ENCODE peak calls at places on chromosomes 12 and 14, in seven cellular contexts. One of them, this sample, is unnamed.

GRCh38 chr14:92709340-92710000 is 39.0 kb downstream of the LGMN start:
- DNase-seq in neuronal stem cell: no peak
- DNase-seq in trophoblast cell: no peak
- DNase-seq in H9: no peak
- DNase-seq in mesenchymal stem cell: no peak
- DNase-seq in H1: no peak
- DNase-seq in IMR-90: no peak
- DNase-seq in this sample: no peak

GRCh38 chr12:12207746-12208145 is 59.1 kb downstream of the LRP6 start:
- DNase-seq in H1: no peak
- DNase-seq in H9: no peak
- DNase-seq in mesenchymal stem cell: no peak
- DNase-seq in IMR-90: no peak
- DNase-seq in trophoblast cell: no peak
- DNase-seq in neuronal stem cell: no peak
- DNase-seq in this sample: no peak

GRCh38 chr14:26389646-26390508 is 208.0 kb downstream of the NOVA1 start:
- DNase-seq in H9: no peak
- DNase-seq in mesenchymal stem cell: peak; percentile 12
- DNase-seq in neuronal stem cell: no peak
- DNase-seq in H1: no peak
- DNase-seq in IMR-90: peak; percentile 4
- DNase-seq in trophoblast cell: no peak
- DNase-seq in this sample: no peak

GRCh38 chr12:105820407-105821140 is 318.2 kb downstream of the NUAK1 start:
- DNase-seq in H1: no peak
- DNase-seq in trophoblast cell: no peak
- DNase-seq in H9: no peak
- DNase-seq in mesenchymal stem cell: peak; percentile 68
- DNase-seq in IMR-90: peak; percentile 22
- DNase-seq in neuronal stem cell: no peak
- DNase-seq in this sample: no peak

GRCh38 chr14:24368562-24369252 is 723 bp downstream of the NFATC4 start:
- DNase-seq in trophoblast cell: no peak
- DNase-seq in H1: peak; percentile 83
- DNase-seq in H9: peak; percentile 80
- DNase-seq in neuronal stem cell: peak; percentile 81
- DNase-seq in IMR-90: peak; percentile 74
- DNase-seq in mesenchymal stem cell: peak; percentile 83
- DNase-seq in this sample: peak; percentile 57

GRCh38 chr14:23468704-23469126 is 788 bp upstream of the NGDN start:
- DNase-seq in IMR-90: no peak
- DNase-seq in neuronal stem cell: no peak
- DNase-seq in trophoblast cell: no peak
- DNase-seq in mesenchymal stem cell: no peak
- DNase-seq in H1: no peak
- DNase-seq in H9: no peak
- DNase-seq in this sample: no peak

GRCh38 chr14:102320033-102320660 is 601 bp downstream of the ZNF839 start:
- DNase-seq in IMR-90: peak; percentile 56
- DNase-seq in trophoblast cell: peak; percentile 13
- DNase-seq in neuronal stem cell: no peak
- DNase-seq in mesenchymal stem cell: peak; percentile 73
- DNase-seq in H9: no peak
- DNase-seq in H1: no peak
- DNase-seq in this sample: peak; percentile 65

GRCh38 chr12:58915634-58916033 is 4.7 kb downstream of the LRIG3 start:
- DNase-seq in H1: no peak
- DNase-seq in neuronal stem cell: no peak
- DNase-seq in trophoblast cell: no peak
- DNase-seq in mesenchymal stem cell: peak; percentile 71
- DNase-seq in H9: no peak
- DNase-seq in IMR-90: peak; percentile 71
- DNase-seq in this sample: no peak

GRCh38 chr12:114710151-114710550 is 26.2 kb upstream of the TBX3 start:
- DNase-seq in mesenchymal stem cell: no peak
- DNase-seq in IMR-90: no peak
- DNase-seq in H1: no peak
- DNase-seq in neuronal stem cell: no peak
- DNase-seq in trophoblast cell: no peak
- DNase-seq in H9: no peak
- DNase-seq in this sample: no peak

DNA sequence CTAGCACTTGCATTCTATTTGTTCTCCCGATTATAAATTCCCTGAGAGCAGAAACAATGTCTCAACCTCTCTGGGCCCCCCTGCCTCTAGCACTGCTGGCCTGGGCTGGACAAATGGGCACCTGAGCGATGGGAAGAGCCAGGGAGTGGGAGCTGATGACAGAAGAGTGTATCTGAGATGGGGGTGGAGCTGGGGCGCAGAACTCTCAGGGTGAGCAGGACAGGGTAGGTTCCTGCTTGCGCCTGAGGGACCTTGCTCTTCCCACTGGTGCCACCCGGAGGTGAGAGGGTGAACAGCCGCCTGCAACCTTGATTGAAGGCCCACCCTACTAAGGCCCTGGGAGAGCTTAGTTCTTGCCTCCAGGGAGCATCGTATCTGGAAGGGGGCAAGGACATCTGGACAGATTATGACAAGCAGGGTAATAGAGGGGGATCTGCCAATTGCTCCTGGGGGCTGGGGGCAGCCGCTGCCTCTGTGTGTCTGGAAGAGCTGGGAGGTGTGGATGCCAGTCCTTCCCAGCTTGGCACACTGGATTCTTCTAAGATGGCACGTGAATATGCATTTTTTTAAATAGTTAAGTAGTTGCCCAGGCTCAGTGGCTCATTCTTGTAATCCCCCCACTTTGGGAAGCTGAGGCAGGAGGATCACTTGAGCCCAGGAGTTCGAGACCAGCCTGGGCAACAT is 43.0 kb upstream of the TSPAN9 start:
- DNase-seq in mesenchymal stem cell: peak; percentile 75
- DNase-seq in H9: peak; percentile 93
- DNase-seq in H1: peak; percentile 92
- DNase-seq in neuronal stem cell: peak; percentile 54
- DNase-seq in trophoblast cell: peak; percentile 33
- DNase-seq in IMR-90: peak; percentile 71
- DNase-seq in this sample: peak; percentile 88
- H3K4me2 ChIP-seq in mesenchymal stem cell: no peak overlapping the region
- H3K4me2 ChIP-seq in H9: no peak overlapping the region
- H3K4me2 ChIP-seq in H1: no peak overlapping the region
- H3K4me2 ChIP-seq in neuronal stem cell: no peak overlapping the region
- H3K4me2 ChIP-seq in trophoblast cell: no peak overlapping the region
- H3K4me2 ChIP-seq in IMR-90: no peak overlapping the region
- H3K4me2 ChIP-seq in this sample: no peak overlapping the region

GRCh38 chr12:24479131-24479530 is 469.8 kb downstream of the BCAT1 start:
- DNase-seq in H9: no peak
- DNase-seq in mesenchymal stem cell: no peak
- DNase-seq in trophoblast cell: no peak
- DNase-seq in neuronal stem cell: no peak
- DNase-seq in IMR-90: no peak
- DNase-seq in H1: no peak
- DNase-seq in this sample: peak; percentile 64
- H4K8ac ChIP-seq in H9: no peak overlapping the region
- H4K8ac ChIP-seq in mesenchymal stem cell: no peak overlapping the region
- H4K8ac ChIP-seq in trophoblast cell: no peak overlapping the region
- H4K8ac ChIP-seq in neuronal stem cell: no peak overlapping the region
- H4K8ac ChIP-seq in IMR-90: no peak overlapping the region
- H4K8ac ChIP-seq in H1: no peak overlapping the region
- H4K8ac ChIP-seq in this sample: no peak overlapping the region

DNA sequence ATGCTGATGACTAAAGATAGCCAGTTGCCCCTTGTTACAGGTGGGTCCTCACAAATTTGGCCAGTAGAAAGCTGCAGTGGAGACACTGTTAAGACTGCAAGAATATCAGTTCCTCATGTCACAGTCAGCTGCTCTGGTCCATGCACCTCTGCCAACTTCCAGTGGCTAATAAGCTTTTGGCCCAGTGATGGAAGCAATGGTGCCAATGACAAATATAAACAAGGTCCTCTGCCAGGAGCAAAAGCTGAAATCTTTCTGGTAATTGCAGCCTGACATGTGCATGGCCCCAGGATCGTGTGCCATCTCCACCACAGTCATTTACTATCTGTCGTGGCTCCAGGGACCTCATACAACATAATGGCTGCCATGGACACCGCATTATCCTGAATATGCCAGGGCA is 85.4 kb upstream of the TMEM260 start:
- DNase-seq in H9: no peak
- DNase-seq in IMR-90: no peak
- DNase-seq in neuronal stem cell: no peak
- DNase-seq in trophoblast cell: no peak
- DNase-seq in H1: no peak
- DNase-seq in mesenchymal stem cell: no peak
- DNase-seq in this sample: no peak
- H3K23ac ChIP-seq in H9: no peak overlapping the region
- H3K23ac ChIP-seq in IMR-90: no peak overlapping the region
- H3K23ac ChIP-seq in neuronal stem cell: no peak overlapping the region
- H3K23ac ChIP-seq in trophoblast cell: no peak overlapping the region
- H3K23ac ChIP-seq in H1: no peak overlapping the region
- H3K23ac ChIP-seq in mesenchymal stem cell: no peak overlapping the region
- H3K23ac ChIP-seq in this sample: no peak overlapping the region

GRCh38 chr14:61560323-61560722 is 135.0 kb upstream of the HIF1A start:
- DNase-seq in trophoblast cell: no peak
- DNase-seq in H1: no peak
- DNase-seq in neuronal stem cell: no peak
- DNase-seq in H9: no peak
- DNase-seq in IMR-90: peak; percentile 61
- DNase-seq in mesenchymal stem cell: peak; percentile 83
- DNase-seq in this sample: no peak
- H3K4me2 ChIP-seq in trophoblast cell: no peak overlapping the region
- H3K4me2 ChIP-seq in H1: no peak overlapping the region
- H3K4me2 ChIP-seq in neuronal stem cell: no peak overlapping the region
- H3K4me2 ChIP-seq in H9: no peak overlapping the region
- H3K4me2 ChIP-seq in IMR-90: peak overlapping the region; percentile 11
- H3K4me2 ChIP-seq in mesenchymal stem cell: no peak overlapping the region
- H3K4me2 ChIP-seq in this sample: no peak overlapping the region

DNA sequence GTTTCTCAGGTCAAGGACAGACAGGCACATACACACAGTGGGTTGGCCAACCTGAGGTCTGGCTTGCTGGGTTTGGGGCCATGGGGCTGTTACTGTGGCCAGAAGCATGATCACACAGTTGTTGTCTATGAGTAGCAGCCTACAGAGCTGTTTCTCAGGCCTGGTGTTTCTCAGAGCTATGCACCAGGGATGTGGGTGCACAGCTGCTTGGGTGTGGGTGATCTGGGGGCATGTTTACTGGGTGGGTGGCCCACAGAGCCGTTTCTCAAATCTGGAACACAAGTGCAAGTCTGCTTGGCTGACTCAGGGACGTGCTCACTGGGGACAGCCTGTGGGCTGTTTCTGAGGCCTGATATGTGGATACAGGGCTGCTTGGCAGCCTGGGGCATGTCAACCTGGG is 23.1 kb upstream of the PALS1 start:
- DNase-seq in H9: no peak
- DNase-seq in mesenchymal stem cell: no peak
- DNase-seq in H1: no peak
- DNase-seq in IMR-90: no peak
- DNase-seq in trophoblast cell: no peak
- DNase-seq in neuronal stem cell: no peak
- DNase-seq in this sample: no peak
- H4K8ac ChIP-seq in H9: no peak overlapping the region
- H4K8ac ChIP-seq in mesenchymal stem cell: peak overlapping the region; percentile 12
- H4K8ac ChIP-seq in H1: no peak overlapping the region
- H4K8ac ChIP-seq in IMR-90: no peak overlapping the region
- H4K8ac ChIP-seq in trophoblast cell: no peak overlapping the region
- H4K8ac ChIP-seq in neuronal stem cell: no peak overlapping the region
- H4K8ac ChIP-seq in this sample: no peak overlapping the region

GRCh38 chr12:104801005-104801404 is 157.1 kb downstream of the SLC41A2 start:
- DNase-seq in neuronal stem cell: no peak
- DNase-seq in IMR-90: no peak
- DNase-seq in trophoblast cell: no peak
- DNase-seq in H1: no peak
- DNase-seq in mesenchymal stem cell: no peak
- DNase-seq in H9: no peak
- DNase-seq in this sample: no peak
- H3K23ac ChIP-seq in neuronal stem cell: no peak overlapping the region
- H3K23ac ChIP-seq in IMR-90: no peak overlapping the region
- H3K23ac ChIP-seq in trophoblast cell: no peak overlapping the region
- H3K23ac ChIP-seq in H1: no peak overlapping the region
- H3K23ac ChIP-seq in mesenchymal stem cell: no peak overlapping the region
- H3K23ac ChIP-seq in H9: no peak overlapping the region
- H3K23ac ChIP-seq in this sample: no peak overlapping the region

GRCh38 chr14:76771432-76771980 is 10.2 kb downstream of the VASH1 start:
- DNase-seq in mesenchymal stem cell: no peak
- DNase-seq in IMR-90: no peak
- DNase-seq in H1: peak; percentile 37
- DNase-seq in H9: peak; percentile 23
- DNase-seq in trophoblast cell: no peak
- DNase-seq in neuronal stem cell: no peak
- DNase-seq in this sample: no peak
- H3K4me2 ChIP-seq in mesenchymal stem cell: no peak overlapping the region
- H3K4me2 ChIP-seq in IMR-90: no peak overlapping the region
- H3K4me2 ChIP-seq in H1: no peak overlapping the region
- H3K4me2 ChIP-seq in H9: no peak overlapping the region
- H3K4me2 ChIP-seq in trophoblast cell: no peak overlapping the region
- H3K4me2 ChIP-seq in neuronal stem cell: no peak overlapping the region
- H3K4me2 ChIP-seq in this sample: no peak overlapping the region

GRCh38 chr12:23025372-23026021 is 400.5 kb downstream of the ETNK1 start:
- DNase-seq in neuronal stem cell: no peak
- DNase-seq in H9: no peak
- DNase-seq in trophoblast cell: no peak
- DNase-seq in H1: no peak
- DNase-seq in mesenchymal stem cell: no peak
- DNase-seq in IMR-90: no peak
- DNase-seq in this sample: no peak
- H4K8ac ChIP-seq in neuronal stem cell: no peak overlapping the region
- H4K8ac ChIP-seq in H9: no peak overlapping the region
- H4K8ac ChIP-seq in trophoblast cell: no peak overlapping the region
- H4K8ac ChIP-seq in H1: no peak overlapping the region
- H4K8ac ChIP-seq in mesenchymal stem cell: no peak overlapping the region
- H4K8ac ChIP-seq in IMR-90: no peak overlapping the region
- H4K8ac ChIP-seq in this sample: no peak overlapping the region

GRCh38 chr14:49886523-49886922 is 6.4 kb upstream of the ARF6 start:
- DNase-seq in neuronal stem cell: no peak
- DNase-seq in H1: no peak
- DNase-seq in mesenchymal stem cell: no peak
- DNase-seq in trophoblast cell: no peak
- DNase-seq in IMR-90: no peak
- DNase-seq in H9: no peak
- DNase-seq in this sample: no peak
- H3K23ac ChIP-seq in neuronal stem cell: no peak overlapping the region
- H3K23ac ChIP-seq in H1: no peak overlapping the region
- H3K23ac ChIP-seq in mesenchymal stem cell: no peak overlapping the region
- H3K23ac ChIP-seq in trophoblast cell: no peak overlapping the region
- H3K23ac ChIP-seq in IMR-90: no peak overlapping the region
- H3K23ac ChIP-seq in H9: no peak overlapping the region
- H3K23ac ChIP-seq in this sample: no peak overlapping the region

This sample was measured in mesendoderm.